ENCODE peak calls at places on chromosome 4, in eight cellular contexts. R is K562, H is HepG2, X is GM23338, N is GM12878, U is HCT116, P is Panc1, Z is upper lobe of left lung. V is an unnamed sample.

GRCh38 chr4:47830263-47831025 is 7.4 kb downstream of the CORIN start:
- ATAC-seq in R (no peak), H (no peak), X (no peak), N (no peak), U (no peak), P (no peak), Z (no peak), V (no peak)

GRCh38 chr4:96472103-96472867 is 632.4 kb downstream of the PDHA2 start:
- ATAC-seq in R (peak; percentile 59), H (no peak), X (no peak), N (no peak), U (no peak), P (no peak), Z (no peak), V (no peak)

GRCh38 chr4:3009422-3009821 is 46.1 kb downstream of the GRK4 start:
- ATAC-seq in R (peak; percentile 87), H (peak; percentile 93), X (peak; percentile 93), N (peak; percentile 82), U (peak; percentile 89), P (peak; percentile 69), Z (no peak), V (no peak)

GRCh38 chr4:73732759-73733431 is 7.5 kb upstream of the CXCL8 start:
- ATAC-seq in R (no peak), H (no peak), X (no peak), N (peak; percentile 41), U (no peak), P (no peak), Z (no peak), V (no peak)

GRCh38 chr4:125357675-125358074 is 42.9 kb downstream of the FAT4 start:
- ATAC-seq in R (no peak), H (no peak), X (peak; percentile 97), N (no peak), U (no peak), P (no peak), Z (no peak), V (no peak)

GRCh38 chr4:128502818-128503527 is 215.4 kb upstream of the PGRMC2 start:
- ATAC-seq in R (no peak), H (no peak), X (no peak), N (no peak), U (no peak), P (no peak), Z (no peak), V (no peak)

GRCh38 chr4:61714387-61714890 is 514.3 kb downstream of the ADGRL3 start:
- ATAC-seq in R (no peak), H (no peak), X (peak; percentile 68), N (no peak), U (no peak), P (no peak), Z (no peak), V (no peak)

GRCh38 chr4:141020801-141021261 is 112.4 kb downstream of the RNF150 start:
- ATAC-seq in R (no peak), H (no peak), X (no peak), N (no peak), U (no peak), P (no peak), Z (no peak), V (no peak)

GRCh38 chr4:145531193-145531592 is 49.5 kb downstream of the SMAD1 start:
- ATAC-seq in R (no peak), H (no peak), X (no peak), N (no peak), U (no peak), P (no peak), Z (no peak), V (no peak)

GRCh38 chr4:104591505-104591904 is 96.8 kb upstream of the CXXC4 start:
- ATAC-seq in R (no peak), H (no peak), X (peak; percentile 98), N (no peak), U (no peak), P (no peak), Z (peak; percentile 34), V (no peak)

DNA sequence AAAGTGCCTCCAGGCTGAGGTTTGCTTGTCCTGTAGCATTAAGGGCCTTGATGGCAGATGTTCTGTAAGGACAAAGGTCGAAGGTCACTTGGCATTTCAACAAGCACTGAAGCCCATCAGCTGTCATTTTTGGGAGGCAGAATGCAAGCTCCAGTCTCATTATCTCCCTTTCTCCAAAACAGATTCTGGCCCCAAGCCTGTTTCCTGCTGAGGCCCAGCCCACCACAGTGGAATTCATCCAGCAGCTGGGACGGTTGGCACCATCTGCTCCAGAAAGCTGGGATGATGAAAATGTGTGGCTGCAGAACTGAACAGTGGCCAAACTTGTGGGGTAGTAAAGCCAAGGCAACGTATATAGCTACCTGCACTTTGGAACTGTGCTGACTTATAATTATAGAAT is 17.7 kb upstream of the PPEF2 start:
- ATAC-seq in R (no peak), H (no peak), X (no peak), N (no peak), U (no peak), P (no peak), Z (no peak), V (no peak)
- H3K4me3 ChIP-seq in R (no peak overlapping the region), H (no peak overlapping the region), X (no peak overlapping the region), N (no peak overlapping the region), U (no peak overlapping the region), P (no peak overlapping the region), Z (no peak overlapping the region), V (no peak overlapping the region)

GRCh38 chr4:54224960-54225670 is 4.0 kb upstream of the PDGFRA start:
- ATAC-seq in R (no peak), H (no peak), X (no peak), N (no peak), U (no peak), P (no peak), Z (no peak), V (no peak)
- TF ChIP-seq POLR2AphosphoS5 in R (no peak), H (no peak), X (no peak), N (no peak), U (no peak), P (no peak), Z (no peak), V (no peak)

DNA sequence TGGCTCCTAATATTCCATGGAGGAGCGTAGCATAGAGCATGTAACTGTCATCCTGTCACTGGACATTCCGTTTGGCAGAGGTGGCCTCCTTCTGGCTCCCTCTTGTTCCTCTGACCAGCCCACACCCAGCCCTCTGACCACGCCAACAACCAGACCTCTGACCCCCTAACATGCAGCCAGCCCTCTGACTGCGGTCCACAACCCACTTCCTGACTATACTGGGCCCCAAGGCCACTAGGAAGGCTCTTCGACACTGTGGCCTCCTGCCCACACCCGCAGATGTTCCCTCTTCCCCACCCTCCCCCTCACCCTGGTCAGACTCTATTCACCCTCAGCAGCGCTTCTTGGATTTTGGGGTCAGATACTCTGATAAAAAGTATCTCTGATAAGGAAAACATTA is 141.4 kb downstream of the EVC2 start:
- ATAC-seq in R (no peak), H (no peak), X (no peak), N (no peak), U (no peak), P (no peak), Z (no peak), V (no peak)
- H3K4me3 ChIP-seq in R (no peak overlapping the region), H (no peak overlapping the region), X (no peak overlapping the region), N (no peak overlapping the region), U (no peak overlapping the region), P (no peak overlapping the region), Z (no peak overlapping the region), V (no peak overlapping the region)

GRCh38 chr4:7812921-7813320 is 126.7 kb downstream of the AFAP1 start:
- ATAC-seq in R (no peak), H (no peak), X (no peak), N (no peak), U (no peak), P (no peak), Z (no peak), V (no peak)

GRCh38 chr4:7812191-7812860 is 127.3 kb downstream of the AFAP1 start:
- ATAC-seq in R (no peak), H (no peak), X (no peak), N (no peak), U (no peak), P (no peak), Z (peak; percentile 52), V (peak; percentile 14)

GRCh38 chr4:7814451-7814850 is 125.2 kb downstream of the AFAP1 start:
- ATAC-seq in R (no peak), H (no peak), X (no peak), N (no peak), U (no peak), P (no peak), Z (no peak), V (no peak)

GRCh38 chr4:7815562-7815961 is 124.1 kb downstream of the AFAP1 start:
- ATAC-seq in R (no peak), H (no peak), X (no peak), N (no peak), U (no peak), P (no peak), Z (no peak), V (no peak)

DNA sequence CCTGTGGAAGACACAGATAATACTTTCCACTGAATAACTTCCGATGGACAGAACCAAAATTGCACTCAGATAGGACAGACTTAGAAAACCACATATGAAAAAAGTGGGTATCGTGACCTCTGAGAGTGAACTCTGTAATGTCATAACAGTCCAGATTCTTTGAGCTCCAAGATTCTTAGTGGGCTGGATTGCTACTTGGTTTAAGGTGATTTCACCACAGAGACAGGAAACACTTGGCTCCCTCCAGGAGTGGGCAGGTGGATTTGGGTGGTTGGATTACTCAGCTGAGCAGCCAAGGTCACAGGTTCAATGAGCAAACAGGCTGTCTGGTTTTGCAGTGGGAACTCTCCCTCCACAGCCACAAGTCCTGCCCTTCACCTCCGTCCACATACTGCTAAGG is 126.0 kb downstream of the AFAP1 start:
- ATAC-seq in R (no peak), H (peak; percentile 70), X (no peak), N (no peak), U (no peak), P (no peak), Z (no peak), V (no peak)
- TF ChIP-seq POLR2AphosphoS5 in R (no peak), H (no peak), X (no peak), N (no peak), U (no peak), P (no peak), Z (no peak), V (peak; percentile 69)

GRCh38 chr4:7938513-7939376 is 916 bp downstream of the AFAP1 start:
- ATAC-seq in R (no peak), H (peak; percentile 23), X (peak; percentile 59), N (no peak), U (no peak), P (peak; percentile 18), Z (peak; percentile 60), V (peak; percentile 29)
- H3K4me3 ChIP-seq in R (no peak overlapping the region), H (peak overlapping the region; percentile 63), X (peak overlapping the region; percentile 79), N (no peak overlapping the region), U (peak overlapping the region; percentile 76), P (peak overlapping the region; percentile 64), Z (peak overlapping the region; percentile 74), V (peak overlapping the region; percentile 89)